ENCODE peak calls at places on chromosomes 5 and 9, in eight cellular contexts. L, D, S, X, U, N, V and H are unnamed samples.

GRCh38 chr9:16611969-16612368 is 258.5 kb downstream of the BNC2 start:
- DNase-seq in L (no peak), D (no peak), S (no peak), X (peak), U (no peak), N (no peak), V (no peak), H (peak)

GRCh38 chr9:12014488-12014887 is 678.7 kb upstream of the TYRP1 start:
- DNase-seq in L (no peak), D (no peak), S (no peak), X (no peak), U (no peak), N (no peak), V (no peak), H (no peak)

GRCh38 chr9:97593960-97594359 is 39.2 kb downstream of the TSTD2 start:
- DNase-seq in L (no peak), D (no peak), S (no peak), X (no peak), U (no peak), N (no peak), V (no peak), H (no peak)

GRCh38 chr5:96509721-96510383 is 76.8 kb upstream of the PCSK1 start:
- DNase-seq in L (no peak), D (peak), S (no peak), X (peak), U (no peak), N (no peak), V (no peak), H (peak)

GRCh38 chr9:22136446-22137140 is 127.5 kb upstream of the CDKN2B start:
- DNase-seq in L (no peak), D (peak), S (no peak), X (peak), U (no peak), N (no peak), V (no peak), H (peak)

GRCh38 chr9:128721487-128722010 is 2.4 kb downstream of the ZDHHC12 start:
- DNase-seq in L (no peak), D (no peak), S (no peak), X (no peak), U (no peak), N (no peak), V (no peak), H (no peak)

GRCh38 chr9:77011973-77012817 is 7.3 kb upstream of the FOXB2 start:
- DNase-seq in L (peak), D (no peak), S (no peak), X (peak), U (peak), N (peak), V (peak), H (peak)

GRCh38 chr9:20744046-20744630 is 60.1 kb downstream of the FOCAD start:
- DNase-seq in L (no peak), D (no peak), S (no peak), X (peak), U (no peak), N (no peak), V (no peak), H (peak)

GRCh38 chr9:134433101-134433500 is 106.8 kb downstream of the RXRA start:
- DNase-seq in L (no peak), D (no peak), S (no peak), X (peak), U (no peak), N (no peak), V (no peak), H (peak)

GRCh38 chr9:85742630-85742928 is 825 bp upstream of the AGTPBP1 start:
- DNase-seq in L (no peak), D (no peak), S (no peak), X (peak), U (no peak), N (no peak), V (no peak), H (peak)

GRCh38 chr9:111866976-111867375 is 29.6 kb upstream of the UGCG start:
- DNase-seq in L (no peak), D (no peak), S (no peak), X (peak), U (no peak), N (no peak), V (no peak), H (peak)

GRCh38 chr9:72092820-72093219 is 32.4 kb upstream of the C9orf57 start:
- DNase-seq in L (no peak), D (no peak), S (no peak), X (no peak), U (no peak), N (no peak), V (no peak), H (no peak)

GRCh38 chr5:56763711-56764466 is 51.5 kb upstream of the MAP3K1 start:
- DNase-seq in L (no peak), D (no peak), S (no peak), X (peak), U (no peak), N (no peak), V (peak), H (peak)

GRCh38 chr5:149435015-149435376 is 55.9 kb upstream of the IL17B start:
- DNase-seq in L (no peak), D (no peak), S (no peak), X (peak), U (no peak), N (no peak), V (no peak), H (no peak)

GRCh38 chr9:76245518-76245917 is 148.7 kb downstream of the RFK start:
- DNase-seq in L (no peak), D (no peak), S (no peak), X (no peak), U (no peak), N (no peak), V (no peak), H (no peak)

GRCh38 chr9:81028504-81028903 is 660.8 kb downstream of the TLE1 start:
- DNase-seq in L (no peak), D (peak), S (no peak), X (peak), U (no peak), N (no peak), V (no peak), H (peak)

GRCh38 chr9:118059520-118060278 is 355.5 kb downstream of the TLR4 start:
- DNase-seq in L (no peak), D (peak), S (no peak), X (peak), U (peak), N (peak), V (peak), H (peak)

GRCh38 chr9:135277219-135278201 is 190.0 kb downstream of the OLFM1 start:
- DNase-seq in L (no peak), D (no peak), S (no peak), X (no peak), U (no peak), N (no peak), V (no peak), H (no peak)

GRCh38 chr9:128702949-128703615 is 779 bp downstream of the PKN3 start:
- DNase-seq in L (peak), D (no peak), S (no peak), X (no peak), U (peak), N (no peak), V (no peak), H (no peak)

GRCh38 chr5:61805101-61805500 is 473.0 kb downstream of the ZSWIM6 start:
- DNase-seq in L (no peak), D (peak), S (no peak), X (peak), U (no peak), N (no peak), V (no peak), H (peak)

GRCh38 chr5:96893342-96893741 is 17.0 kb downstream of the ERAP2 start:
- DNase-seq in L (no peak), D (peak), S (no peak), X (peak), U (no peak), N (no peak), V (no peak), H (peak)

GRCh38 chr5:6585939-6586646 is 46.8 kb downstream of the NSUN2 start:
- DNase-seq in L (no peak), D (no peak), S (no peak), X (no peak), U (no peak), N (no peak), V (no peak), H (no peak)

GRCh38 chr5:95221234-95221633 is 63.7 kb downstream of the MCTP1 start:
- DNase-seq in L (no peak), D (no peak), S (no peak), X (no peak), U (no peak), N (no peak), V (no peak), H (no peak)

GRCh38 chr9:69391487-69391886 is 66.5 kb downstream of the ENTREP1 start:
- DNase-seq in L (no peak), D (no peak), S (no peak), X (no peak), U (no peak), N (no peak), V (no peak), H (no peak)

GRCh38 chr9:22033012-22033630 is 24.0 kb upstream of the CDKN2B start:
- DNase-seq in L (no peak), D (no peak), S (no peak), X (no peak), U (no peak), N (no peak), V (no peak), H (no peak)

GRCh38 chr5:103178167-103178566 is 58.1 kb downstream of the PPIP5K2 start:
- DNase-seq in L (no peak), D (no peak), S (no peak), X (no peak), U (no peak), N (no peak), V (no peak), H (no peak)

GRCh38 chr5:6013496-6013895 is 364.9 kb downstream of the MED10 start:
- DNase-seq in L (no peak), D (no peak), S (no peak), X (peak), U (no peak), N (no peak), V (no peak), H (no peak)

GRCh38 chr5:156121234-156121633 is 205.7 kb upstream of the SGCD start:
- DNase-seq in L (no peak), D (no peak), S (no peak), X (peak), U (no peak), N (no peak), V (no peak), H (peak)

GRCh38 chr9:15743512-15743911 is 190.7 kb downstream of the CCDC171 start:
- DNase-seq in L (no peak), D (no peak), S (no peak), X (no peak), U (no peak), N (peak), V (no peak), H (no peak)

GRCh38 chr5:74325866-74326265 is 314.7 kb downstream of the ENC1 start:
- DNase-seq in L (no peak), D (peak), S (no peak), X (peak), U (no peak), N (no peak), V (no peak), H (peak)

GRCh38 chr9:112969730-112970129 is 42.3 kb downstream of the ZNF883 start:
- DNase-seq in L (no peak), D (no peak), S (no peak), X (no peak), U (no peak), N (no peak), V (no peak), H (no peak)

GRCh38 chr9:36802171-36802920 is 229.7 kb downstream of the MELK start:
- DNase-seq in L (no peak), D (no peak), S (no peak), X (no peak), U (no peak), N (no peak), V (no peak), H (peak)

GRCh38 chr9:130681769-130682489 is 11.7 kb upstream of the EXOSC2 start:
- DNase-seq in L (no peak), D (no peak), S (no peak), X (no peak), U (no peak), N (peak), V (peak), H (no peak)

GRCh38 chr5:18802336-18802735 is 1168.1 kb downstream of the TAF11L14 start:
- DNase-seq in L (no peak), D (no peak), S (no peak), X (no peak), U (no peak), N (no peak), V (no peak), H (no peak)

GRCh38 chr5:66209794-66210193 is 65.7 kb downstream of the SREK1 start:
- DNase-seq in L (no peak), D (no peak), S (no peak), X (no peak), U (no peak), N (no peak), V (no peak), H (no peak)

GRCh38 chr9:115944166-115944948 is 209.2 kb upstream of the PAPPA start:
- DNase-seq in L (peak), D (no peak), S (peak), X (peak), U (peak), N (peak), V (no peak), H (peak)

GRCh38 chr5:105806601-105807000 is 1864.1 kb downstream of the EFNA5 start:
- DNase-seq in L (no peak), D (no peak), S (no peak), X (no peak), U (no peak), N (no peak), V (no peak), H (no peak)

GRCh38 chr5:123807177-123807900 is 295.4 kb downstream of the CSNK1G3 start:
- DNase-seq in L (no peak), D (no peak), S (no peak), X (no peak), U (no peak), N (no peak), V (no peak), H (peak)

GRCh38 chr5:59709346-59709821 is 184.1 kb downstream of the PDE4D start:
- DNase-seq in L (no peak), D (no peak), S (no peak), X (no peak), U (no peak), N (no peak), V (no peak), H (no peak)

DNA sequence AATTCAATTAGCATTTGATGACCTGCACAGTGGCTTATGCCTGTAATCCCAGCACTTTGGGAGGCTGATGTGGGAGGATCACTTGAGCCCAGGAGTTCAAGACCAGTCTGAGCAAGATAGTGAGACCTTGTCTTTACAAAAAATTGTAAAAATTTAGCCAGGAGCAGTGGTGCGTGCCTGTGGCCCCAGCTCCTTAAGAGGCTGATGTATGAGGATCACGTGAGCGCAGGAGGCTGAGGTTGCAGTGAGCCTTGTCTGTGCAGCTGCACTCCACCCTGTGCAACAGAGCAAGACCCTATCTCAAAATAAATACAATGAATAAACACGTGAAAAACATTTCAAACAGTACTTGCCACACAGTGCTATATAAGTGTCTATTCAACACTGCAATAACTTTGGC is 4.2 kb downstream of the ABCA1 start:
- DNase-seq in L (no peak), D (no peak), S (no peak), X (no peak), U (no peak), N (peak), V (peak), H (no peak)
- H3K4me3 ChIP-seq in L (peak), D (no peak), S (peak), X (no peak), U (no peak), N (no peak), V (peak), H (no peak)

GRCh38 chr5:15501057-15501791 is 1.2 kb downstream of the FBXL7 start:
- DNase-seq in L (no peak), D (peak), S (no peak), X (peak), U (peak), N (peak), V (no peak), H (peak)
- TF ChIP-seq CTCF in L (no peak), D (peak), S (peak), X (peak), U (peak), N (no peak), V (no peak), H (peak)

GRCh38 chr9:109012876-109013677 is at the start of gene CTNNAL1:
- DNase-seq in L (peak), D (peak), S (peak), X (peak), U (peak), N (peak), V (peak), H (peak)
- H3K4me3 ChIP-seq in L (peak), D (peak), S (peak), X (peak), U (peak), N (peak), V (peak), H (peak)

DNA sequence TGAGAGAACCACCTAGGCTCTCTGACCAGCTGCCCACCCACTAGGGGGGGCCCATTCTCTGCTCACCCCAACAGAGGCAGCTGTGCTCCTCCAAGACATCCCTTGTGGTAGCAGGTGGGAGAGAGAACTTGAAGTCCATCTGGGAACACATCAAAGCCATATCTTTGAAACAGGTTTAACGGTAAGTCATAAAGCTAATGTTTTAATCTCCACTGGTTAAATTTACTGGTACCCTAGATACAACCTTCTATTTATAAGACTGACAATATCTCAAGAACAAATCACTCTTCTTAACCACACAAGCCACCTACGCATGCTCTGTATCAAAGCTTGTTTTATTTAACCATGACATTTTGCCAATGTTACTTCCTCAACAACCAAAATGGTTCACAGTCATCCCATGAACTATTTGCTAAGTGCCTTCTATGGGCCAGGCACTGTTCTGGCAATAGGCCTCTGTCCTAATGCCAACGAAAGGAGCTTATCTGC is 20.4 kb downstream of the AUH start:
- DNase-seq in L (no peak), D (no peak), S (no peak), X (no peak), U (no peak), N (no peak), V (no peak), H (no peak)
- TF ChIP-seq CTCF in L (no peak), D (no peak), S (no peak), X (peak), U (no peak), N (no peak), V (peak), H (no peak)